ENCODE peak calls at places on chromosomes 12 and 14, in seven cellular contexts. One of them, this sample, is unnamed.

GRCh38 chr12:54207539-54208267 is 18.9 kb upstream of the SMUG1 start:
- DNase-seq in SK-N-MC: no peak
- DNase-seq in activated CD4-positive, alpha-beta T cell treated with anti-CD3 and anti-CD28 coated beads, Interleukin-2, amount 50 U/mL, for 24 hours: peak
- DNase-seq in ascending aorta: no peak
- DNase-seq in stimulated activated CD4-positive, alpha-beta T cell treated with anti-CD3 and anti-CD28 coated beads, Interleukin-2, amount 100 ng/mL, for 24 hours: peak
- DNase-seq in H4: peak
- DNase-seq in T-cell: peak
- DNase-seq in this sample: peak

GRCh38 chr12:123533672-123534643 is at the start of gene RILPL1:
- DNase-seq in activated CD4-positive, alpha-beta T cell treated with anti-CD3 and anti-CD28 coated beads, Interleukin-2, amount 50 U/mL, for 24 hours: peak
- DNase-seq in ascending aorta: no peak
- DNase-seq in stimulated activated CD4-positive, alpha-beta T cell treated with anti-CD3 and anti-CD28 coated beads, Interleukin-2, amount 100 ng/mL, for 24 hours: peak
- DNase-seq in SK-N-MC: no peak
- DNase-seq in T-cell: peak
- DNase-seq in H4: no peak
- DNase-seq in this sample: peak

GRCh38 chr12:47141459-47141858 is 61.7 kb upstream of the AMIGO2 start:
- DNase-seq in H4: no peak
- DNase-seq in T-cell: no peak
- DNase-seq in stimulated activated CD4-positive, alpha-beta T cell treated with anti-CD3 and anti-CD28 coated beads, Interleukin-2, amount 100 ng/mL, for 24 hours: no peak
- DNase-seq in ascending aorta: no peak
- DNase-seq in SK-N-MC: no peak
- DNase-seq in activated CD4-positive, alpha-beta T cell treated with anti-CD3 and anti-CD28 coated beads, Interleukin-2, amount 50 U/mL, for 24 hours: no peak
- DNase-seq in this sample: no peak

GRCh38 chr12:43578782-43579181 is 26.8 kb upstream of the ADAMTS20 start:
- DNase-seq in ascending aorta: no peak
- DNase-seq in T-cell: no peak
- DNase-seq in activated CD4-positive, alpha-beta T cell treated with anti-CD3 and anti-CD28 coated beads, Interleukin-2, amount 50 U/mL, for 24 hours: no peak
- DNase-seq in SK-N-MC: no peak
- DNase-seq in H4: peak
- DNase-seq in stimulated activated CD4-positive, alpha-beta T cell treated with anti-CD3 and anti-CD28 coated beads, Interleukin-2, amount 100 ng/mL, for 24 hours: no peak
- DNase-seq in this sample: no peak

GRCh38 chr12:11697670-11698387 is 48.4 kb downstream of the ETV6 start:
- DNase-seq in T-cell: no peak
- DNase-seq in ascending aorta: no peak
- DNase-seq in stimulated activated CD4-positive, alpha-beta T cell treated with anti-CD3 and anti-CD28 coated beads, Interleukin-2, amount 100 ng/mL, for 24 hours: no peak
- DNase-seq in SK-N-MC: no peak
- DNase-seq in activated CD4-positive, alpha-beta T cell treated with anti-CD3 and anti-CD28 coated beads, Interleukin-2, amount 50 U/mL, for 24 hours: no peak
- DNase-seq in H4: no peak
- DNase-seq in this sample: no peak

GRCh38 chr14:72801841-72802587 is 91.9 kb downstream of the DPF3 start:
- DNase-seq in stimulated activated CD4-positive, alpha-beta T cell treated with anti-CD3 and anti-CD28 coated beads, Interleukin-2, amount 100 ng/mL, for 24 hours: no peak
- DNase-seq in H4: no peak
- DNase-seq in activated CD4-positive, alpha-beta T cell treated with anti-CD3 and anti-CD28 coated beads, Interleukin-2, amount 50 U/mL, for 24 hours: no peak
- DNase-seq in ascending aorta: no peak
- DNase-seq in SK-N-MC: no peak
- DNase-seq in T-cell: no peak
- DNase-seq in this sample: no peak

GRCh38 chr12:88238406-88238805 is 96.3 kb downstream of the TMTC3 start:
- DNase-seq in H4: no peak
- DNase-seq in T-cell: no peak
- DNase-seq in stimulated activated CD4-positive, alpha-beta T cell treated with anti-CD3 and anti-CD28 coated beads, Interleukin-2, amount 100 ng/mL, for 24 hours: no peak
- DNase-seq in ascending aorta: no peak
- DNase-seq in activated CD4-positive, alpha-beta T cell treated with anti-CD3 and anti-CD28 coated beads, Interleukin-2, amount 50 U/mL, for 24 hours: no peak
- DNase-seq in SK-N-MC: no peak
- DNase-seq in this sample: no peak

GRCh38 chr12:111056618-111057521 is 136.5 kb upstream of the MYL2 start:
- DNase-seq in stimulated activated CD4-positive, alpha-beta T cell treated with anti-CD3 and anti-CD28 coated beads, Interleukin-2, amount 100 ng/mL, for 24 hours: peak
- DNase-seq in activated CD4-positive, alpha-beta T cell treated with anti-CD3 and anti-CD28 coated beads, Interleukin-2, amount 50 U/mL, for 24 hours: peak
- DNase-seq in ascending aorta: no peak
- DNase-seq in T-cell: peak
- DNase-seq in H4: peak
- DNase-seq in SK-N-MC: no peak
- DNase-seq in this sample: peak

GRCh38 chr12:7716391-7716790 is 5.2 kb downstream of the DPPA3 start:
- DNase-seq in T-cell: no peak
- DNase-seq in SK-N-MC: no peak
- DNase-seq in stimulated activated CD4-positive, alpha-beta T cell treated with anti-CD3 and anti-CD28 coated beads, Interleukin-2, amount 100 ng/mL, for 24 hours: no peak
- DNase-seq in activated CD4-positive, alpha-beta T cell treated with anti-CD3 and anti-CD28 coated beads, Interleukin-2, amount 50 U/mL, for 24 hours: no peak
- DNase-seq in H4: no peak
- DNase-seq in ascending aorta: no peak
- DNase-seq in this sample: peak

GRCh38 chr12:22083167-22083566 is 37.1 kb downstream of the CMAS start:
- DNase-seq in stimulated activated CD4-positive, alpha-beta T cell treated with anti-CD3 and anti-CD28 coated beads, Interleukin-2, amount 100 ng/mL, for 24 hours: peak
- DNase-seq in SK-N-MC: peak
- DNase-seq in ascending aorta: no peak
- DNase-seq in T-cell: no peak
- DNase-seq in activated CD4-positive, alpha-beta T cell treated with anti-CD3 and anti-CD28 coated beads, Interleukin-2, amount 50 U/mL, for 24 hours: peak
- DNase-seq in H4: no peak
- DNase-seq in this sample: peak

GRCh38 chr12:117439531-117440001 is 78.1 kb upstream of the NOS1 start:
- DNase-seq in T-cell: no peak
- DNase-seq in H4: no peak
- DNase-seq in stimulated activated CD4-positive, alpha-beta T cell treated with anti-CD3 and anti-CD28 coated beads, Interleukin-2, amount 100 ng/mL, for 24 hours: no peak
- DNase-seq in activated CD4-positive, alpha-beta T cell treated with anti-CD3 and anti-CD28 coated beads, Interleukin-2, amount 50 U/mL, for 24 hours: no peak
- DNase-seq in SK-N-MC: no peak
- DNase-seq in ascending aorta: no peak
- DNase-seq in this sample: no peak

GRCh38 chr12:95458761-95459160 is 15.2 kb upstream of the METAP2 start:
- DNase-seq in T-cell: no peak
- DNase-seq in H4: no peak
- DNase-seq in ascending aorta: no peak
- DNase-seq in activated CD4-positive, alpha-beta T cell treated with anti-CD3 and anti-CD28 coated beads, Interleukin-2, amount 50 U/mL, for 24 hours: no peak
- DNase-seq in stimulated activated CD4-positive, alpha-beta T cell treated with anti-CD3 and anti-CD28 coated beads, Interleukin-2, amount 100 ng/mL, for 24 hours: no peak
- DNase-seq in SK-N-MC: no peak
- DNase-seq in this sample: no peak

This sample was measured in NCI-H460.